ENCODE peak calls at places on chromosome 17, in six cellular contexts. One of them, this sample, is unnamed.

GRCh38 chr17:65678534-65678933 is 117.1 kb upstream of the AXIN2 start:
- DNase-seq in H1: no peak
- DNase-seq in trophoblast cell: peak; percentile 5
- DNase-seq in H9: no peak
- DNase-seq in IMR-90: no peak
- DNase-seq in mesenchymal stem cell: no peak
- DNase-seq in this sample: no peak

GRCh38 chr17:79844869-79845600 is 5.8 kb upstream of the CBX4 start:
- DNase-seq in trophoblast cell: no peak
- DNase-seq in H1: peak; percentile 88
- DNase-seq in mesenchymal stem cell: peak; percentile 37
- DNase-seq in H9: peak; percentile 83
- DNase-seq in IMR-90: no peak
- DNase-seq in this sample: no peak

GRCh38 chr17:29698019-29698777 is 75.5 kb upstream of the CORO6 start:
- DNase-seq in IMR-90: no peak
- DNase-seq in mesenchymal stem cell: no peak
- DNase-seq in trophoblast cell: no peak
- DNase-seq in H9: no peak
- DNase-seq in H1: no peak
- DNase-seq in this sample: no peak

GRCh38 chr17:72126575-72127486 is 6.0 kb downstream of the SOX9 start:
- DNase-seq in mesenchymal stem cell: peak; percentile 72
- DNase-seq in IMR-90: peak; percentile 83
- DNase-seq in H1: no peak
- DNase-seq in trophoblast cell: peak; percentile 19
- DNase-seq in H9: no peak
- DNase-seq in this sample: no peak

GRCh38 chr17:2259769-2260536 is 43.6 kb downstream of the SMG6 start:
- DNase-seq in H1: no peak
- DNase-seq in H9: no peak
- DNase-seq in mesenchymal stem cell: peak; percentile 51
- DNase-seq in IMR-90: peak; percentile 81
- DNase-seq in trophoblast cell: no peak
- DNase-seq in this sample: no peak

GRCh38 chr17:56165017-56165720 is 11.9 kb downstream of the ANKFN1 start:
- DNase-seq in mesenchymal stem cell: no peak
- DNase-seq in trophoblast cell: peak; percentile 70
- DNase-seq in H9: no peak
- DNase-seq in IMR-90: peak; percentile 81
- DNase-seq in H1: no peak
- DNase-seq in this sample: no peak

GRCh38 chr17:4543557-4544026 is 11.6 kb downstream of the MYBBP1A start:
- DNase-seq in trophoblast cell: no peak
- DNase-seq in H1: no peak
- DNase-seq in H9: no peak
- DNase-seq in IMR-90: no peak
- DNase-seq in mesenchymal stem cell: no peak
- DNase-seq in this sample: no peak

GRCh38 chr17:14316131-14316854 is 15.4 kb downstream of the HS3ST3B1 start:
- DNase-seq in H9: no peak
- DNase-seq in H1: no peak
- DNase-seq in IMR-90: peak; percentile 62
- DNase-seq in trophoblast cell: no peak
- DNase-seq in mesenchymal stem cell: peak; percentile 70
- DNase-seq in this sample: no peak

GRCh38 chr17:46916211-46916610 is 6.7 kb upstream of the GOSR2 start:
- DNase-seq in H1: no peak
- DNase-seq in mesenchymal stem cell: no peak
- DNase-seq in IMR-90: peak; percentile 21
- DNase-seq in trophoblast cell: peak; percentile 50
- DNase-seq in H9: no peak
- DNase-seq in this sample: no peak

GRCh38 chr17:38654411-38655398 is 20.1 kb downstream of the EPOP start:
- DNase-seq in H1: no peak
- DNase-seq in mesenchymal stem cell: no peak
- DNase-seq in IMR-90: no peak
- DNase-seq in trophoblast cell: no peak
- DNase-seq in H9: peak; percentile 30
- DNase-seq in this sample: no peak

GRCh38 chr17:18148586-18148985 is 35.0 kb upstream of the ALKBH5 start:
- DNase-seq in H9: no peak
- DNase-seq in H1: no peak
- DNase-seq in trophoblast cell: no peak
- DNase-seq in mesenchymal stem cell: no peak
- DNase-seq in IMR-90: no peak
- DNase-seq in this sample: no peak

GRCh38 chr17:59840329-59840907 is 52.3 kb downstream of the TUBD1 start:
- DNase-seq in trophoblast cell: no peak
- DNase-seq in mesenchymal stem cell: peak; percentile 53
- DNase-seq in IMR-90: no peak
- DNase-seq in H9: peak; percentile 82
- DNase-seq in H1: no peak
- DNase-seq in this sample: no peak

GRCh38 chr17:70405492-70406220 is 236.3 kb downstream of the KCNJ2 start:
- DNase-seq in H9: no peak
- DNase-seq in trophoblast cell: no peak
- DNase-seq in IMR-90: peak; percentile 97
- DNase-seq in mesenchymal stem cell: peak; percentile 97
- DNase-seq in H1: no peak
- DNase-seq in this sample: no peak

GRCh38 chr17:35051183-35051578 is 12.3 kb downstream of the RFFL start:
- DNase-seq in IMR-90: no peak
- DNase-seq in H1: no peak
- DNase-seq in H9: no peak
- DNase-seq in trophoblast cell: no peak
- DNase-seq in mesenchymal stem cell: peak; percentile 55
- DNase-seq in this sample: no peak

GRCh38 chr17:78722101-78722761 is 59.8 kb downstream of the CYTH1 start:
- DNase-seq in IMR-90: no peak
- DNase-seq in H1: no peak
- DNase-seq in mesenchymal stem cell: no peak
- DNase-seq in H9: no peak
- DNase-seq in trophoblast cell: no peak
- DNase-seq in this sample: no peak

GRCh38 chr17:61574542-61575351 is 16.3 kb downstream of the NACA2 start:
- DNase-seq in mesenchymal stem cell: peak; percentile 42
- DNase-seq in H9: peak; percentile 53
- DNase-seq in trophoblast cell: no peak
- DNase-seq in H1: no peak
- DNase-seq in IMR-90: peak; percentile 65
- DNase-seq in this sample: peak; percentile 14

GRCh38 chr17:35788504-35788998 is 6.9 kb downstream of the MMP28 start:
- DNase-seq in mesenchymal stem cell: peak; percentile 98
- DNase-seq in IMR-90: peak; percentile 92
- DNase-seq in H9: no peak
- DNase-seq in H1: no peak
- DNase-seq in trophoblast cell: no peak
- DNase-seq in this sample: no peak

GRCh38 chr17:63078707-63079106 is 112.7 kb downstream of the TANC2 start:
- DNase-seq in H1: no peak
- DNase-seq in IMR-90: no peak
- DNase-seq in mesenchymal stem cell: no peak
- DNase-seq in trophoblast cell: no peak
- DNase-seq in H9: no peak
- DNase-seq in this sample: no peak

GRCh38 chr17:77140878-77141767 is at the start of gene SEC14L1:
- DNase-seq in H9: peak; percentile 86
- DNase-seq in trophoblast cell: peak; percentile 90
- DNase-seq in mesenchymal stem cell: peak; percentile 62
- DNase-seq in H1: peak; percentile 69
- DNase-seq in IMR-90: no peak
- DNase-seq in this sample: peak; percentile 59
- H3K4ac ChIP-seq in H9: no peak within 1 kb of the TSS
- H3K4ac ChIP-seq in trophoblast cell: peak within 1 kb of the TSS; percentile 70
- H3K4ac ChIP-seq in mesenchymal stem cell: peak within 1 kb of the TSS; percentile 98
- H3K4ac ChIP-seq in H1: peak within 1 kb of the TSS; percentile 2
- H3K4ac ChIP-seq in IMR-90: peak within 1 kb of the TSS; percentile 57
- H3K4ac ChIP-seq in this sample: no peak within 1 kb of the TSS

GRCh38 chr17:7441202-7441705 is 1.9 kb downstream of the FGF11 start:
- DNase-seq in IMR-90: no peak
- DNase-seq in H9: no peak
- DNase-seq in H1: no peak
- DNase-seq in mesenchymal stem cell: no peak
- DNase-seq in trophoblast cell: no peak
- DNase-seq in this sample: no peak

GRCh38 chr17:7442142-7442541 is 2.7 kb upstream of the CHRNB1 start:
- DNase-seq in H9: no peak
- DNase-seq in IMR-90: no peak
- DNase-seq in H1: no peak
- DNase-seq in mesenchymal stem cell: no peak
- DNase-seq in trophoblast cell: no peak
- DNase-seq in this sample: no peak

GRCh38 chr17:7439462-7440112 is at the start of gene FGF11:
- DNase-seq in mesenchymal stem cell: no peak
- DNase-seq in trophoblast cell: no peak
- DNase-seq in H1: no peak
- DNase-seq in IMR-90: no peak
- DNase-seq in H9: no peak
- DNase-seq in this sample: no peak

GRCh38 chr17:7440113-7440822 is 956 bp downstream of the FGF11 start:
- DNase-seq in mesenchymal stem cell: peak; percentile 32
- DNase-seq in H9: peak; percentile 85
- DNase-seq in H1: peak; percentile 90
- DNase-seq in IMR-90: no peak
- DNase-seq in trophoblast cell: no peak
- DNase-seq in this sample: peak; percentile 58

GRCh38 chr17:7440823-7441174 is 1.5 kb downstream of the FGF11 start:
- DNase-seq in IMR-90: no peak
- DNase-seq in mesenchymal stem cell: peak; percentile 41
- DNase-seq in trophoblast cell: no peak
- DNase-seq in H1: no peak
- DNase-seq in H9: peak; percentile 79
- DNase-seq in this sample: no peak
- H3K4me2 ChIP-seq in IMR-90: peak overlapping the region; percentile 80
- H3K4me2 ChIP-seq in mesenchymal stem cell: peak overlapping the region; percentile 91
- H3K4me2 ChIP-seq in trophoblast cell: peak overlapping the region; percentile 70
- H3K4me2 ChIP-seq in H1: peak overlapping the region; percentile 91
- H3K4me2 ChIP-seq in H9: peak overlapping the region; percentile 60
- H3K4me2 ChIP-seq in this sample: peak overlapping the region; percentile 97

GRCh38 chr17:82831818-82832200 is 8.0 kb downstream of the ZNF750 start:
- DNase-seq in H9: no peak
- DNase-seq in mesenchymal stem cell: no peak
- DNase-seq in trophoblast cell: no peak
- DNase-seq in H1: no peak
- DNase-seq in IMR-90: no peak
- DNase-seq in this sample: no peak

GRCh38 chr17:82832881-82833475 is 6.8 kb downstream of the ZNF750 start:
- DNase-seq in IMR-90: no peak
- DNase-seq in mesenchymal stem cell: no peak
- DNase-seq in H1: no peak
- DNase-seq in trophoblast cell: no peak
- DNase-seq in H9: no peak
- DNase-seq in this sample: no peak

GRCh38 chr17:82831041-82831817 is 8.6 kb downstream of the ZNF750 start:
- DNase-seq in H1: no peak
- DNase-seq in trophoblast cell: no peak
- DNase-seq in H9: no peak
- DNase-seq in mesenchymal stem cell: no peak
- DNase-seq in IMR-90: no peak
- DNase-seq in this sample: no peak

GRCh38 chr17:82830249-82830661 is 9.6 kb downstream of the ZNF750 start:
- DNase-seq in IMR-90: peak; percentile 10
- DNase-seq in H1: no peak
- DNase-seq in trophoblast cell: no peak
- DNase-seq in H9: no peak
- DNase-seq in mesenchymal stem cell: no peak
- DNase-seq in this sample: no peak

DNA sequence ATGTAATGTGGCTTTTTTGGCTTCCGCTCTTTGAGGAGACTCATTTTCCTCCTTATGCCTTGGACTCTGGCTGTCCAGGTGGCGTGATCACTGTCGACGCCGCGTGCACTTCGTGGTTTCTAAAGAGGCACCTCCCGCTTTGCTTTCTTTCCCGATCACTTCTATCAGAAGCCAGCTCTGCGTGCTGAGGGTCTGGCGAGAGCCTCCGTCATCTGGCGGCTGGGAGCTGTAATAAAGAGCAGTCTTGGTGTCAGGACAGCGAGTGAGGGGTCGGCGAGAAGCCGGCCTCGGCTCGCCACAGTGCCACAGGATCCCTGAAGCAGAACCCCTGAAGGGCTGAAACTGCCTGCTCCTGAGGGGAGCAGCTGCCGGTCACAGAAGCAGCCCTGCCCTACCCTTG is 7.4 kb downstream of the ZNF750 start:
- DNase-seq in IMR-90: no peak
- DNase-seq in H1: no peak
- DNase-seq in trophoblast cell: no peak
- DNase-seq in mesenchymal stem cell: no peak
- DNase-seq in H9: no peak
- DNase-seq in this sample: no peak
- H4K91ac ChIP-seq in IMR-90: no peak overlapping the region
- H4K91ac ChIP-seq in H1: no peak overlapping the region
- H4K91ac ChIP-seq in trophoblast cell: no peak overlapping the region
- H4K91ac ChIP-seq in mesenchymal stem cell: no peak overlapping the region
- H4K91ac ChIP-seq in H9: no peak overlapping the region
- H4K91ac ChIP-seq in this sample: no peak overlapping the region

DNA sequence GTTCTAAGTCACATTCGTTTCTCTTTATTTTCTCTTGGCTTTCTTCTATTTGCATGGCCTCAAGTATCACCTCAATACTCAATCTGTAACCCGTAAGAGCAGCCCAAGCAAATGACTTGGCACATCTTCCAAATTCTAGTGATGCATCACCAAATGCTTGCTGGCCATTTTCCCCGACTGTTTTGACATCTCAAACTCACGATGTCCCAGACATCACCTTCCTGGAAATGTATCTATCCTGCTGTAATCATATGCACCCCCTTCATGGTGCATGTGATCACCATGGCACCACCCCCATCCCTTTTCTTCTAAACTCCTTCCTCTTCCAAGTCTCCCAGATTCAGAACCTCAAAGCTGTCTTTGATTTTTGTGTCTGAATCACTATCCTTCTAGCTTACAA is 24.0 kb upstream of the ABCA5 start:
- DNase-seq in IMR-90: no peak
- DNase-seq in H9: no peak
- DNase-seq in H1: no peak
- DNase-seq in mesenchymal stem cell: no peak
- DNase-seq in trophoblast cell: no peak
- DNase-seq in this sample: no peak
- H3K4ac ChIP-seq in IMR-90: no peak overlapping the region
- H3K4ac ChIP-seq in H9: no peak overlapping the region
- H3K4ac ChIP-seq in H1: no peak overlapping the region
- H3K4ac ChIP-seq in mesenchymal stem cell: no peak overlapping the region
- H3K4ac ChIP-seq in trophoblast cell: no peak overlapping the region
- H3K4ac ChIP-seq in this sample: no peak overlapping the region

DNA sequence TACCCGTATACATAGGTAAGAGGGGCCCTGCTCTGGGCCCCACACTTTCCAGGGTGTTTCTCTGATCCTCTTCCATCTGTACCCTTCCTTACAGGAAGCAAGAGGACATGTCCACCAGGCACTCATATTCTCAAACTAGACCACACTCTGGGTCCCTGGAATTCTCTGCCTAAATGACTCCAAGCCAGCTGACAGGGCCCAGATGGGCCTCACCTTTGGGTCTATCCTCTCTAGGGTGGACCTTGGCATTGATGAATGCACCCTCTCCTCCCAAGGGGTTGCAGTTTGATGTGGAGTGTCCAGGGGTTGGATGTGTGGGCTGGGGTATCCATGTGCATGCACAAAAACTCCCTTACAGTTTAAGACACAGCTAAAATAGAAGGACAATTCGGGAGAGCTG is 95.8 kb downstream of the ASIC2 start:
- DNase-seq in IMR-90: no peak
- DNase-seq in trophoblast cell: no peak
- DNase-seq in mesenchymal stem cell: no peak
- DNase-seq in H9: peak; percentile 12
- DNase-seq in H1: no peak
- DNase-seq in this sample: no peak
- H3K4me2 ChIP-seq in IMR-90: no peak overlapping the region
- H3K4me2 ChIP-seq in trophoblast cell: no peak overlapping the region
- H3K4me2 ChIP-seq in mesenchymal stem cell: no peak overlapping the region
- H3K4me2 ChIP-seq in H9: no peak overlapping the region
- H3K4me2 ChIP-seq in H1: no peak overlapping the region
- H3K4me2 ChIP-seq in this sample: no peak overlapping the region

This sample was measured in neuronal stem cell.